ENCODE peak calls at places on chromosomes 1 and 21, in five cellular contexts. F is brain microvascular endothelial cell, E is lung, A is fibroblast of lung, U is Calu3. H is an unnamed sample.

GRCh38 chr1:219143735-219144134 is 29.9 kb upstream of the LYPLAL1 start:
- DNase-seq in A (peak), F (peak), E (no peak), U (no peak), H (no peak)

GRCh38 chr21:28426545-28426944 is 566.1 kb downstream of the LTN1 start:
- DNase-seq in U (no peak), A (no peak), E (no peak), F (no peak), H (no peak)

GRCh38 chr1:226404063-226404903 is 3.6 kb downstream of the PARP1 start:
- DNase-seq in A (peak), U (no peak), E (no peak), F (peak), H (peak)

GRCh38 chr1:110190282-110190929 is 19.7 kb upstream of the KCNC4 start:
- DNase-seq in F (no peak), E (no peak), U (no peak), A (no peak), H (no peak)

GRCh38 chr1:94698341-94698740 is 121.8 kb upstream of the SLC44A3 start:
- DNase-seq in E (no peak), U (no peak), A (peak), F (no peak), H (peak)

GRCh38 chr21:39251326-39251725 is 62.1 kb downstream of the BRWD1 start:
- DNase-seq in E (no peak), F (no peak), A (no peak), U (no peak), H (no peak)

GRCh38 chr1:30511563-30512252 is 211.7 kb downstream of the MATN1 start:
- DNase-seq in E (no peak), A (peak), F (peak), U (no peak), H (peak)

GRCh38 chr1:29500041-29500440 is 263.7 kb downstream of the PTPRU start:
- DNase-seq in F (no peak), U (no peak), A (no peak), E (no peak), H (no peak)

GRCh38 chr1:92804721-92805169 is 19.8 kb upstream of the EVI5 start:
- DNase-seq in F (peak), A (peak), E (peak), U (peak), H (peak)

GRCh38 chr1:233379869-233380438 is 52.4 kb downstream of the MAP3K21 start:
- DNase-seq in A (no peak), E (no peak), U (no peak), F (no peak), H (no peak)

GRCh38 chr1:1799716-1800115 is 21.4 kb upstream of the NADK start:
- DNase-seq in A (no peak), U (no peak), F (no peak), E (no peak), H (no peak)

GRCh38 chr1:1796466-1796865 is 18.2 kb upstream of the NADK start:
- DNase-seq in A (no peak), E (no peak), U (no peak), F (no peak), H (no peak)

GRCh38 chr1:1797731-1798341 is 19.6 kb upstream of the NADK start:
- DNase-seq in U (no peak), E (no peak), A (no peak), F (no peak), H (no peak)

GRCh38 chr1:1793481-1794244 is 15.4 kb upstream of the NADK start:
- DNase-seq in E (no peak), F (no peak), A (no peak), U (no peak), H (no peak)

GRCh38 chr1:1794999-1795398 is 16.7 kb upstream of the NADK start:
- DNase-seq in E (no peak), F (no peak), U (no peak), A (no peak), H (no peak)
- TF ChIP-seq CTCF in E (no peak), F (no peak), U (no peak), A (no peak), H (no peak)

DNA sequence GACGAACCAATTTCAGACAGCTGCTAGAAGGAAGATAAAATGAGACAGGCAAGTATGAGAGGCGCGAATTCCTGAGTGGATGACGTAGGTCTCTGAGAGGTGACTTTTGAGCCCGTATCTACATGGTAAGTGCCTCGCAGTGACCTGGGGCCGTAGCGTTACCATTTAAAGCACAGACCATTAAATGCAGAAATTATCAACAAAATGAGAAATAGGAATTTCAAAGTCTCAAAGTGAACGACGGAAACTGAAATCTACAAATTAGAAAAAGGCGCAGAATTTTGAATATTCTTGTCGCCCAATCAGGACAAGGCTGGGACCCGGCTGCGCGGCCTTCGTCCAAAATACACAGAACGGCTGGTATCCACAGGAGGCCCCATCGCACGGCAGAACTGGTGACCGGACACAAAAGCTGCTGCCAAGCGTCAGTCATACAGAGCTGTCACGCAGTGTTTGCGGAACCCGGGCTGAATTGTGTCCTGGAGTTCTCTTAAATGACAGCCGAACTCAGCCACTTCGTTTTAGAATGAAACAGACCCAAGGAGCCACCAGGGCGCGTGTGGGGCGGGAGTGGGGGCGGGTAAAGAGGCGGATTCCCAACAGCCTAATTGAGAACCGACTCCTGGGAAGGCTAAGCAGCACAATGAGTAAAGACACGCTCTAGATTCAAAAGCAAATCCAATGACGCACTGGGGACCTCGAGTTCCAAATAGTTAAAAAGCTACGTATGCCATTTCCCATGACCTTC is 13.8 kb upstream of the BOLA1 start:
- DNase-seq in F (peak), A (peak), U (peak), E (peak), H (peak)
- TF ChIP-seq CTCF in F (peak), A (peak), U (no peak), E (no peak), H (peak)

GRCh38 chr21:33893917-33894316 is 21.7 kb downstream of the ATP5PO start:
- DNase-seq in F (no peak), A (no peak), E (no peak), U (no peak), H (no peak)

GRCh38 chr21:33890187-33890586 is 25.4 kb downstream of the ATP5PO start:
- DNase-seq in F (no peak), E (no peak), A (no peak), U (no peak), H (no peak)

GRCh38 chr21:33894736-33895288 is 20.8 kb downstream of the ATP5PO start:
- DNase-seq in A (peak), E (peak), U (peak), F (peak), H (peak)

GRCh38 chr21:33895356-33895755 is 20.2 kb downstream of the ATP5PO start:
- DNase-seq in U (no peak), A (no peak), F (no peak), E (no peak), H (no peak)

DNA sequence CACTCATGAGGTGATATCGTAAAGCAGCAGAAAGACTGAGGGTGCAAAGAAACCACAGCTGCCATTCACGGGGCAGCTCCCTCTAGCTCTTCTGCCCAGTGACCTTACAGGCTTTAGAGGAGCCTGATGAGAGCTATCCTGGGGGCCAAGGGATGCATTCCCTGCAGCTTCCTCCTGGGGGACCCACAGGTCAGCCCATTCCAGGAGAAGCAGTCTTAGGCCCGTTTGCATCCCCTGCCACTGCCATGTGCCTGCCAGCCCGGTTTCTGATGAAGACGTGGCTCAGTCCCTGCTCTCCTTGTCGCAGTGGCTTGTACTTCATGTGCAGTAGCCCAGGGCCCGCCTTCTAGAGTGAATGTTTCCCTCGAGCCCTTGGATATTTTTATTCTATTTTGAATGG is 22.8 kb downstream of the ATP5PO start:
- DNase-seq in A (no peak), F (no peak), E (no peak), U (peak), H (no peak)
- TF ChIP-seq CTCF in A (no peak), F (peak), E (no peak), U (no peak), H (peak)

DNA sequence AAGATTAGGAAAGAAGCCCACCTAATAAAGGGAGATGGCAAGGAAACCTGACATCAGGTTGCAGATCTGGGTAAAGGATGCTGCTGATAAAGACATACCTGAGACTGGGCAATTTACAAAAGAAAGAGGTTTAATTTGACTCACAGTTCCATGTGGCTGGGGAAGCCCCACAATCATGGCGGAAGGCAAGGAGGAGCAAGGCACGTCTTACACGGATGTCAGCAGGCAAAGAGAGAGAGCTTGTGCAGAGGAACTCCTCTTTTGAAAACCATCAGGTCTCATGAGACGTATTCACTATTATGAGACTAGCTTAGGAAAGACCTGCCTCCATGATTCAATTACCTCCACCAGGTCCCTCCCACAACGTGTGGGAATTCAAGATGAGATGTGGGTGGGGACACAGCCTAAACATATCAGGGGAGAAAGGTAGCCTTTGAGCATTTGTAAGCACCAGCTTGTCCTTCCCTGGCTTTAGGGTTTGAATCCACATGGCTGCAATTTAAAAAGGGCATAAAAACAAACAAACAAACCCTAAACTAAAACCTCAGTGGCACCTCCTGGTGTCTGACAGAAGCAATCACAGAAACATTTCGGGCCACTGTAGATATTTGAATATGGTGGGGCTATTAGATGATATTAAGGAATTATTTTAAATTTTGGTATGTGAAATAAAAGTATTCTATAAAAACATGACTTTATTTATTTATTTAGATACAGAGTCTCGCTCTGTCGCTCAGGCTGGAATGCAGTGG is 33.1 kb downstream of the SLC2A7 start:
- DNase-seq in E (no peak), A (no peak), F (no peak), U (no peak), H (no peak)
- TF ChIP-seq CTCF in E (no peak), A (peak), F (peak), U (no peak), H (peak)

GRCh38 chr1:41475859-41476567 is 8.5 kb downstream of the EDN2 start:
- DNase-seq in F (no peak), E (no peak), U (no peak), A (peak), H (peak)

GRCh38 chr1:41471658-41472057 is 12.8 kb downstream of the EDN2 start:
- DNase-seq in U (no peak), E (no peak), F (no peak), A (no peak), H (no peak)

GRCh38 chr1:41475346-41475745 is 9.1 kb downstream of the EDN2 start:
- DNase-seq in A (no peak), E (no peak), F (no peak), U (no peak), H (no peak)

GRCh38 chr1:41474490-41475271 is 9.8 kb downstream of the EDN2 start:
- DNase-seq in U (no peak), F (no peak), A (peak), E (no peak), H (peak)

DNA sequence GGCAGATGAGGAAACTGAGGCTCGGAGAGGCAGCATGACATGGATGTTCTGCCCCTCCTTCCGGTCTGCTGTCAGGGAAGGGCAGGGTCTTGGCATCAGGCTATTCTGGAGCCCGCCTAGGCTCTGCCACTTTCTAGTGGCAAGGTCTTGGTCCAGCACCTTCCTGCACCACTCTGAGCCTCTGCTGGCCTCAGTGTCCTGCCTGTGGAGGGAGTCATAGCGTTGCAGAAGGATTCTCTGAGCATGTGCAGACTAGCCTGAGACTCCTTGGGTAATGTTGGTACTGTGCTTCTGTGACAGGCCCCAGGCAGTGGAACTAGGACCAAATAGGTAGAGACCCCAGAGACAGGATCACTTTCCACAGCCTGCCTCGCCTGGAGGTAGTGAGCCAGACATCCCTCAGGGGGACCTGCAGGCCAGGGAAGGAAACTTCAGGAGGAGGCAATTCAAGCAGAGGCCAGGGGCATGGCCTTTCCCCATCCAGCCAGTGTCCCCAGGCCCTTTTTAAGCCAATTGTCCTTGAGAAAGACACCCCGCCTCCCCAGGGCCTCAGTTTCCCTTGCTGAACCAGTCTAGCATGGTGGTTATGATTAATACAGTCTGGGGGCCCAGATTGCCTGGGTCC is 10.6 kb downstream of the EDN2 start:
- DNase-seq in U (no peak), A (no peak), E (no peak), F (no peak), H (no peak)
- TF ChIP-seq CTCF in U (no peak), A (no peak), E (no peak), F (no peak), H (no peak)

H was measured in HFFc6.